ENCODE peak calls at places on chromosomes 12 and 14, in seven cellular contexts. O is BE2C; Y is endothelial cell of umbilical vein; Z is astrocyte; E is psoas muscle; T is CD4-positive, alpha-beta T cell; C is left ventricle myocardium inferior. U is an unnamed sample. For H3K9me3, the result is how much of the 10 kb centered on the place peaks cover.

GRCh38 chr12:4293942-4294505 is 20.5 kb downstream of the CCND2 start:
- DNase-seq in O (no peak), Y (no peak), Z (no peak), E (no peak), T (no peak), C (no peak), U (no peak)

GRCh38 chr12:10143205-10143604 is 13.2 kb upstream of the CLEC7A start:
- DNase-seq in O (no peak), Y (peak), Z (no peak), E (no peak), T (no peak), C (no peak), U (no peak)

GRCh38 chr14:91297081-91297711 is 52.7 kb upstream of the GPR68 start:
- DNase-seq in O (no peak), Y (no peak), Z (no peak), E (no peak), T (no peak), C (no peak), U (no peak)

GRCh38 chr12:34390846-34391700 is 368.8 kb downstream of the ALG10 start:
- DNase-seq in O (no peak), Y (no peak), Z (no peak), E (peak), T (peak), C (peak), U (no peak)

GRCh38 chr12:122072031-122072970 is 6.3 kb upstream of the MLXIP start:
- DNase-seq in O (peak), Y (peak), Z (peak), E (peak), T (no peak), C (peak), U (no peak)

GRCh38 chr14:87883750-87884149 is 109.2 kb downstream of the GALC start:
- DNase-seq in O (no peak), Y (no peak), Z (no peak), E (no peak), T (no peak), C (no peak), U (no peak)

GRCh38 chr14:51395361-51395849 is 155.4 kb downstream of the TMX1 start:
- DNase-seq in O (peak), Y (peak), Z (peak), E (peak), T (no peak), C (peak), U (no peak)

GRCh38 chr12:121713257-121714155 is 954 bp downstream of the TMEM120B start:
- DNase-seq in O (no peak), Y (no peak), Z (no peak), E (peak), T (no peak), C (peak), U (no peak)

GRCh38 chr12:55927588-55928502 is at the start of gene PYM1:
- DNase-seq in O (peak), Y (peak), Z (peak), E (peak), T (peak), C (peak), U (peak)

GRCh38 chr14:33765251-33765650 is 185.6 kb downstream of the EGLN3 start:
- DNase-seq in O (peak), Y (peak), Z (peak), E (no peak), T (no peak), C (peak), U (no peak)

GRCh38 chr14:101473795-101474562 is 87.3 kb upstream of the DIO3 start:
- DNase-seq in O (no peak), Y (no peak), Z (no peak), E (no peak), T (no peak), C (no peak), U (no peak)

GRCh38 chr12:12723681-12724420 is 6.7 kb downstream of the CDKN1B start:
- DNase-seq in O (peak), Y (peak), Z (no peak), E (peak), T (peak), C (peak), U (no peak)

GRCh38 chr14:69101331-69101826 is 51.5 kb downstream of the DCAF5 start:
- DNase-seq in O (no peak), Y (peak), Z (peak), E (no peak), T (no peak), C (no peak), U (no peak)

GRCh38 chr12:116087399-116087798 is 190.1 kb downstream of the MED13L start:
- DNase-seq in O (no peak), Y (no peak), Z (no peak), E (no peak), T (no peak), C (no peak), U (no peak)

GRCh38 chr14:69037790-69038448 is 58.8 kb upstream of the ACTN1 start:
- DNase-seq in O (peak), Y (peak), Z (peak), E (no peak), T (no peak), C (no peak), U (no peak)

GRCh38 chr12:112513496-112513895 is 94.7 kb downstream of the PTPN11 start:
- DNase-seq in O (no peak), Y (no peak), Z (no peak), E (no peak), T (no peak), C (no peak), U (no peak)

GRCh38 chr14:47822326-47822725 is 146.9 kb upstream of the MDGA2 start:
- DNase-seq in O (no peak), Y (no peak), Z (no peak), E (no peak), T (no peak), C (no peak), U (no peak)

GRCh38 chr14:71452535-71452934 is 479.7 kb upstream of the RGS6 start:
- DNase-seq in O (no peak), Y (no peak), Z (no peak), E (no peak), T (no peak), C (no peak), U (no peak)

GRCh38 chr12:133192847-133193246 is 11.6 kb downstream of the ZNF268 start:
- DNase-seq in O (no peak), Y (no peak), Z (no peak), E (no peak), T (no peak), C (no peak), U (no peak)
- H3K9me3 ChIP-seq in O (under half), Y (under half), Z (half or more), E (half or more), T (half or more), C (half or more), U (under half)

GRCh38 chr14:98433436-98433835 is 838.6 kb downstream of the BCL11B start:
- DNase-seq in O (no peak), Y (no peak), Z (no peak), E (no peak), T (no peak), C (no peak), U (no peak)
- H3K9me3 ChIP-seq in O (under half), Y (under half), Z (under half), E (under half), T (under half), C (under half), U (under half)

DNA sequence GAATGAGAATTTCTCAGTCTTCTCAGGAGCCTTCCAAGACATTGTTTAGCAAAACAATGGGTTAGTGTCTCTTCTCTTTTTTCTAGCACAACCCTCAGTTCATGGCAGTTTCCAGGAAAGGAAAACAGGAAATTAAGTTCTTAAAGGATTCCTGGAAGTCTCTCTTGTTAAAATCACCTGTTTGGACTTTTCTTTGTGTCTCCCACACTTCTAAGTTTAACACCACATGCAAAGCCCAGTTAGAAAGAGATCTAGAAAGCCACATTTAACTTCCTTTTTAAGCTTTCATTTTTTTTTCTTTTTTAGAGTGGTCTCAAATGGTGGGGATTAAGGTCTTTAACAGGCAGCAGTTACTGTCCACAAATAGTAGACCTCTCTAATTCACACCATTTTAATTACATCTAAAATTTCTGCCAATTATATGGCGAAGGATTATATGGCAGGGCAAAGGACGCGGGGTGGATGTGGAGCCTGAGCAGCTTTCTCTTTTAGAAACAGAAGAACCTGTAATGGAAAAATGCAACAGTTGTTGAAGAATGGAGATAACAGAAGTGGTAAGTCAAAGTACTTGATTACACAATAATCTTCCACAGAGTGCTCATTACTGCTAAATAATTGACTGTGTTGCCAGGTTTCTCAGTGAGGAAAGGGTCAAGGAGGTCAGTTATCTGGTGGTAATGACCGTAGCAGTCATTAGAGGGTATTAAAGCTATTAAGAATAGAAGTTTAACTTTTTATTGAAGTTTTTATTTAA is 298.6 kb downstream of the AKAP6 start:
- DNase-seq in O (no peak), Y (no peak), Z (no peak), E (no peak), T (no peak), C (no peak), U (no peak)
- H3K9me3 ChIP-seq in O (under half), Y (under half), Z (under half), E (under half), T (under half), C (under half), U (under half)

GRCh38 chr14:55942101-55942645 is 176.0 kb upstream of the PELI2 start:
- DNase-seq in O (no peak), Y (no peak), Z (no peak), E (no peak), T (no peak), C (no peak), U (no peak)

GRCh38 chr14:55938249-55938791 is 179.9 kb upstream of the PELI2 start:
- DNase-seq in O (peak), Y (peak), Z (peak), E (no peak), T (no peak), C (peak), U (no peak)

DNA sequence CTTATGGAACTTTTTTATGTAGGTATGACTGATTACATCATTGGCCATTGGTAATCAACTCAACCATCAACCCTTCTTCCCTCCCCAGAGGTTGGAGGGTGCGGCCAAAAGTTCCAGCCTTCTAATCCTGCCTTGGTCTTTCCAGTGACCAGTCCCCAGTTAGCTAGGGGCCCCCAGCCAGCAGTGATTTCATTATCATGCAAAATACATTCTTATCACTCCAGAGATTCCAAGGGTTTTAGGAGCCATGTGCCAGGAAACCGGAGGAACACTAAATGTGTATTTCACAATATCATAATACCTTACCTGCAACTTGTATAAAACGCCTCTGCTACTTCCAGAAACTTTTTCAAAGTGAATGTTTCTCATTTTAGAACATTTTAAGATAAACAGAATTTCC is 181.5 kb upstream of the PELI2 start:
- DNase-seq in O (no peak), Y (no peak), Z (peak), E (no peak), T (no peak), C (no peak), U (no peak)
- H3K9me3 ChIP-seq in O (under half), Y (under half), Z (under half), E (under half), T (under half), C (under half), U (under half)

DNA sequence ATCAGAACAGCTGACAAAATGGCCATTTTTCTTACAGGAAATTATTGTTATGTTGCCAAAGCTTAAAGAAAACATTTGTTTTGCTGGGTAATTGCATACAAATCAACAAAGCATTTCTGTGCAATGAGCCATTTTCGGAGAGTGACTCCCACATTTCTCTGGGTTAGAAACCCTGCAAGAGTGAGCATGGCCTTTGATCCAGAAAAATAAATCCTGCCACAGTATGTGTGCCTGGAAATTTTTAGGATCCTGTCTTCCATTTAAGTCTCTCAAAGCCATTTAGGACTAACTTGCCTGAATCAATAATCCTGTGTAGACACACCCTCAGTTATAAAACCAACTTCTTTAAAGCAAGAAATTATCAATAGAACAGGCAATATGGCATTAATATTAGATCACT is 617 bp downstream of the SLCO1A2 start:
- DNase-seq in O (no peak), Y (no peak), Z (no peak), E (no peak), T (no peak), C (no peak), U (no peak)
- H3K9me3 ChIP-seq in O (under half), Y (under half), Z (under half), E (under half), T (under half), C (under half), U (under half)